ENCODE peak calls at places on chromosomes 13 and 19, in four cellular contexts. K is AG04450, N is transverse colon, F is IMR-90. M is an unnamed sample.

GRCh38 chr19:43518051-43518450 is 8.9 kb downstream of the ETHE1 start:
- DNase-seq in K (no peak), N (no peak), F (no peak), M (no peak)

GRCh38 chr19:42283248-42284065 is 14.4 kb downstream of the CIC start:
- DNase-seq in F (peak), K (peak), N (peak), M (peak)

GRCh38 chr19:29645911-29646310 is 19.4 kb upstream of the PLEKHF1 start:
- DNase-seq in K (no peak), F (peak), N (no peak), M (peak)

GRCh38 chr13:40565282-40566148 is 100.9 kb downstream of the FOXO1 start:
- DNase-seq in F (no peak), K (no peak), N (no peak), M (no peak)

GRCh38 chr13:44810067-44810840 is 179.0 kb downstream of the NUFIP1 start:
- DNase-seq in N (peak), K (no peak), F (no peak), M (peak)

GRCh38 chr13:85197431-85197830 is 601.8 kb downstream of the SLITRK6 start:
- DNase-seq in K (no peak), F (no peak), N (no peak), M (no peak)

GRCh38 chr19:42191855-42192254 is 25.6 kb downstream of the DEDD2 start:
- DNase-seq in K (peak), N (peak), F (peak), M (peak)

GRCh38 chr19:4380254-4380727 is 20.1 kb downstream of the SH3GL1 start:
- DNase-seq in F (no peak), K (no peak), N (no peak), M (no peak)

GRCh38 chr19:19458110-19458816 is 52.8 kb downstream of the GATAD2A start:
- DNase-seq in F (no peak), K (no peak), N (no peak), M (no peak)

GRCh38 chr19:615619-616018 is 17.7 kb downstream of the POLRMT start:
- DNase-seq in N (no peak), F (no peak), K (no peak), M (no peak)

GRCh38 chr19:617551-618246 is 15.6 kb downstream of the POLRMT start:
- DNase-seq in F (no peak), N (no peak), K (no peak), M (no peak)

GRCh38 chr19:618247-618619 is 15.1 kb downstream of the POLRMT start:
- DNase-seq in N (no peak), F (no peak), K (no peak), M (no peak)

GRCh38 chr19:616732-617526 is 16.4 kb downstream of the POLRMT start:
- DNase-seq in N (no peak), K (no peak), F (no peak), M (no peak)

GRCh38 chr19:616276-616675 is 17.1 kb downstream of the POLRMT start:
- DNase-seq in K (no peak), F (no peak), N (no peak), M (no peak)
- H3K4me3 ChIP-seq in K (no peak), F (no peak), N (no peak), M (no peak)

DNA sequence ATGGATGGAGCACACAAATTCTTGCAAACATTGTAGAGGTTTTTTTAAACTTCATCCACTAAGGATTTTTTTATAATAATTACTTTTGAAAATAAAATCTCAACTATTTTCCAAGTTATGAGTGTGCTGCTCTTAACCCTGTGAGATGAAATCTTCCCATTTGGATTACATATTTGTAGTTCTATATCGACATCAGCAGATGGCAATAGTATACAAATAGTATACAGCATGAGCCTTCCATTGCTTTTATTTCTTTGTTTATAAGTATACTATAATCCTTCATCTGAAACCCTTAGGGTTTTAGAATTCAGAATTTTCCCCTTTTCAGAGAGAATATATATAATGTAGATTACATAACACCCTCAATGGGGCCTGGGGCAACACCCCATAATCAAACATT is 70.5 kb downstream of the GJA3 start:
- DNase-seq in N (no peak), K (no peak), F (no peak), M (no peak)
- TF ChIP-seq CTCF in N (no peak), K (peak), F (peak), M (no peak)

GRCh38 chr19:1905071-1905862 is at the start of the genes ADAT3 and SCAMP4:
- DNase-seq in N (peak), K (peak), F (peak), M (peak)

GRCh38 chr19:1906985-1907562 is 1.9 kb downstream of the ADAT3 start:
- DNase-seq in F (no peak), K (no peak), N (no peak), M (no peak)

GRCh38 chr19:1901940-1902404 is 3.2 kb upstream of the ADAT3 start:
- DNase-seq in F (no peak), N (peak), K (no peak), M (no peak)

GRCh38 chr19:1905863-1906375 is 720 bp downstream of the ADAT3 start:
- DNase-seq in N (no peak), F (no peak), K (no peak), M (no peak)

DNA sequence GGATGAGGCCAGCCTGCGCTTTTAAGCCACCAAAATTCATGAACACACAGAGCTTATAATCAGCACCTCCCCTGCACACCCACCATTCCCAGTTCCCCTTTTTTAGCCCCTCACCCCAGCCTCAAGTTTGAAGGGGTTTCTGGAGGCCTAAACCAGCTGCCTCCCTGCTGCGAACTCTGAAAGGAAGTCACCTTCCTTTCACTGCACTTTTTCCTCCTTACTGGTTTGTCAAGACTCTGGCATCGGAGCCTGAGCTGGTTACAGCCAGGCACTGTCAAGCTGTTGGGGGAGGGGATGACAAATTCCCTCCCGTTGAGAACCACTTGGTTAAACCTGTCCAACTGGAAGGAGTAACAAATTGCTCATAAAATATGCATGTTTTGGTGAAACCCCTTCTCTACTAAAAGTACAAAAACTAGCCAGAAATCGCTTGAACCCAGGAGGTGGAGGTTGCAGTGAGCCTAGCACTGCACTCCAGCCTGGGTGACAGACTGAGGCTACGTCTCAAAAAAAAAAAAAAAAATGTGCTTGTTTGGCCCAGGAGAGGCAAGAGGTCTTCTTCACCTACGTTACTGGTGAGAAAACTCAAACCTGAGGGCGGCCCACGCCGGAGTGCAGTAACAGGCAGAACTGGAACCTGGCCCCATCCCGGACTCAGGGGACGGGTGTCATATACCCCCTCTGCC is 671 bp upstream of the ADAT3 start:
- DNase-seq in F (no peak), K (no peak), N (peak), M (no peak)
- H3K4me3 ChIP-seq in F (no peak), K (peak), N (no peak), M (no peak)

GRCh38 chr19:36972594-36972993 is 56.5 kb downstream of the ZNF568 start:
- DNase-seq in K (no peak), N (no peak), F (no peak), M (no peak)

GRCh38 chr19:36973844-36974195 is 57.7 kb downstream of the ZNF568 start:
- DNase-seq in K (no peak), N (no peak), F (no peak), M (no peak)

DNA sequence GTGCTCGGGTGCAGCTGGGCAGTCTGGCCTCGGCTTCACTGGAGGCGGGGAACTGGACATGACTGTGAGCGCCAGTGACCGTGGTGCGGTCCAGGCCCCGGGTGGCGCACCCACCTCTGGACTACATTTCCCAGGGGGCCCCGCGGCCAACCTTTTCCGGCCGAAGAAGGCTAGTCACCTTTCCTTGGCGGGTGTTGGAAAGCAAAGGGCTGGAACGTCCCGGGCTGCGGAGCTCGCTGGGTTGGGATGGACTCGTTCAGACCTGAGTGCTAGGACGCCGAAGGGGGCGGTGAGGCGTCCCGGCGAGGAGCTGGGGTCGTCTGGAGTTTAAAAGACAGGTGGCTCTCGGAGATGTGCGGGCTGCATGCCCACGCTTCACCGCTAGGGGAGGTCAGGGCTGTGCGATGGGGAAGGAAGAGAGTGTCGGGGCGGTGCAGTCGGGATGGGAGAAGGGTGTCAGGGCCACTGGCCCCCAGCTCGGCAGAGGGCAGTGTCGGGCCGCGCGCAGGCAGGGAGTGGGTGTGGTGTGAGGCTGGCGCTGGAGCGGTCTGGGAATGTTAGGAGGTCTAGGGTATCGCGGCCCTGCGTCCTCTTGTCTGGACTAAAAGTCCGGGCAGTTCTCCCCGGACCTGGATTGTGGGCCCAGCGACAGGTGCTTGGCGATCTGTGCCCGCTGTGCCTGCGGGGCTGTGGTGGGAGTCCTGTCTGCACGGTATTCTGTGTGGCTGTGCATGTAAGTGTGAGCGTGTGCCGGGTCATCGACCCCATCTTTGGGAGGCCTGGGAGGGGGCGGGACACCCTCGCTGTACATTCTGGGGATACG is 57.1 kb downstream of the ZNF568 start:
- DNase-seq in K (peak), N (peak), F (peak), M (peak)
- TF ChIP-seq CTCF in K (peak), N (peak), F (peak), M (peak)

GRCh38 chr19:55340784-55341147 is 1.1 kb downstream of the KMT5C start:
- DNase-seq in F (no peak), K (no peak), N (peak), M (no peak)
- H3K4me3 ChIP-seq in F (peak), K (peak), N (peak), M (peak)

GRCh38 chr13:91817250-91817649 is 418.8 kb downstream of the GPC5 start:
- DNase-seq in K (no peak), N (no peak), F (peak), M (peak)
- TF ChIP-seq CTCF in K (peak), N (no peak), F (peak), M (no peak)

DNA sequence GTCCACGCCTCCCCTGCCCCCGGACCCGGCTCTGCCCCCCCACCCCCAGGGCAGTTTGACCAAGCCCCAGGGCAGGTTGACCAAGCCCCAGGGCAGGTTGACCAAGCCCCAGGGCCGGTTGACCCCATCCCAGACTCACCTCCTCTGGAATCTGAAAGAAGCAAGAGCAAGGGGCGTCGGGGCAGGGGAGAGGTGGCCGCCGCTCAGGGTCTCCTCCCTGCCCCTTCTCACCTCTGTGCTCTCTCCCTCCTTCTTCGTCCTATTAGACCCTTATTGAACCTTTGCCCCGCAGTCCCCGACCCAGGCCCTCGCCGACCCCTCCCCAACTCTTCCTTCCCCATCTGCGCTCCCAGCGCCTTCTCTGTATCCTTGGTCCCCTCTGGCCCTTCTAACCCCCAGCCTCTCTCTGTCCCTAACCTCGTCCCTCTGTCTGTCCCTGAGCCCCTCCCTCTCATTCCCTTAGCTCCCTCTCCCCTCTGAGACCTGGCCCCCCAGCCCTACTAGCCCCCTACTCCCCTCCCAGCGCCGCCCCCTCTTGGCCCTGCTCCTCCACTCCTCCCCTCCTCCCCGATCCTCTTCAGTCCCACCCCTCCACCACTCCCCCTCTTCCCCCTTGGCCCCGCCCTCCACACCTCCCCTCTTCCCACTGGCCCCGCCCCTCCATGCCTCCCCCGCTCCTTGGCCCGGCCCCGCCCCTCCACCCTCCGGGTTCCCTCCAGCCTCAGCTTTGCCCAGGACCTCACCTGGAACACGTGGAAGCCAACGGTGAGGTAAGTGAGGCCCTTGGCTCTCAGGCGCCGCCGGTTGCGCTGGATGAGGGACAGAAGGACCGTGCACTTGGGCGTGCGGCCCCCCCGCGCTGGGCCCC is 7.6 kb downstream of the CAPN12 start:
- DNase-seq in N (peak), K (no peak), F (no peak), M (no peak)
- H3K4me3 ChIP-seq in N (peak), K (no peak), F (no peak), M (peak)